ENCODE peak calls at places on chromosomes 12 and 14, in nine cellular contexts. M is T-helper 1 cell; T is mucosa of descending colon; X is iris pigment epithelial cell; L is activated T-helper 1 cell treated with anti-CD3 and anti-CD28 coated beads, Interleukin-12 subunit alpha, Interleukin-12 subunit beta, Interleukin-2, Interleukin-4 antibody, amounts not matched to agents 30 ng/mL and 10 ng/mL and 1 ng/mL, durations not matched to agents 14 hours and 24 hours and 36 hours; S is psoas muscle; V is anterior cingulate cortex; O is NCI-H1048; R is Right ventricle myocardium superior. C is an unnamed sample.

GRCh38 chr12:27236498-27236897 is 7.6 kb upstream of the STK38L start:
- DNase-seq in M (no peak), T (no peak), X (peak), L (no peak), S (no peak), V (no peak), O (no peak), R (no peak), C (no peak)

GRCh38 chr12:47082963-47083621 is 3.3 kb upstream of the AMIGO2 start:
- DNase-seq in M (no peak), T (no peak), X (peak), L (no peak), S (no peak), V (no peak), O (no peak), R (no peak), C (no peak)

GRCh38 chr12:59834659-59835474 is 239.0 kb downstream of the SLC16A7 start:
- DNase-seq in M (no peak), T (no peak), X (peak), L (no peak), S (no peak), V (no peak), O (no peak), R (no peak), C (no peak)

GRCh38 chr14:78863143-78863542 is 693.0 kb downstream of the NRXN3 start:
- DNase-seq in M (no peak), T (peak), X (peak), L (no peak), S (no peak), V (no peak), O (no peak), R (no peak), C (no peak)

GRCh38 chr12:82650627-82651337 is 35.9 kb upstream of the TMTC2 start:
- DNase-seq in M (no peak), T (peak), X (peak), L (peak), S (no peak), V (no peak), O (no peak), R (no peak), C (no peak)

GRCh38 chr12:122336015-122336946 is 70.0 kb upstream of the VPS33A start:
- DNase-seq in M (peak), T (peak), X (peak), L (no peak), S (no peak), V (no peak), O (no peak), R (peak), C (no peak)

GRCh38 chr14:20198991-20199390 is 8.3 kb downstream of the OR11G2 start:
- DNase-seq in M (no peak), T (no peak), X (no peak), L (no peak), S (no peak), V (no peak), O (no peak), R (no peak), C (no peak)

GRCh38 chr14:75702107-75702506 is 41.1 kb downstream of the TTLL5 start:
- DNase-seq in M (no peak), T (no peak), X (no peak), L (no peak), S (no peak), V (no peak), O (no peak), R (no peak), C (no peak)

GRCh38 chr12:46664771-46665287 is 161.0 kb downstream of the SLC38A4 start:
- DNase-seq in M (no peak), T (no peak), X (peak), L (peak), S (no peak), V (no peak), O (no peak), R (no peak), C (no peak)

GRCh38 chr12:126347421-126347820 is 1282.2 kb downstream of the AACS start:
- DNase-seq in M (no peak), T (no peak), X (no peak), L (no peak), S (no peak), V (no peak), O (no peak), R (no peak), C (no peak)

GRCh38 chr12:124094733-124095132 is 121.7 kb downstream of the ZNF664 start:
- DNase-seq in M (no peak), T (no peak), X (no peak), L (no peak), S (no peak), V (no peak), O (no peak), R (no peak), C (no peak)

GRCh38 chr12:14280921-14281320 is 84.6 kb upstream of the ATF7IP start:
- DNase-seq in M (no peak), T (no peak), X (no peak), L (no peak), S (no peak), V (no peak), O (no peak), R (no peak), C (no peak)

GRCh38 chr12:91852646-91853045 is 293.0 kb downstream of the BTG1 start:
- DNase-seq in M (no peak), T (no peak), X (peak), L (no peak), S (no peak), V (no peak), O (no peak), R (no peak), C (no peak)

GRCh38 chr12:26346748-26347147 is 151.4 kb downstream of the SSPN start:
- DNase-seq in M (no peak), T (no peak), X (peak), L (no peak), S (no peak), V (no peak), O (no peak), R (no peak), C (no peak)

GRCh38 chr12:52175411-52176350 is 16.1 kb downstream of the KRT80 start:
- DNase-seq in M (no peak), T (no peak), X (peak), L (no peak), S (no peak), V (no peak), O (no peak), R (no peak), C (no peak)

GRCh38 chr12:81843599-81843998 is 84.4 kb upstream of the PPFIA2 start:
- DNase-seq in M (no peak), T (no peak), X (no peak), L (no peak), S (no peak), V (no peak), O (no peak), R (no peak), C (no peak)

GRCh38 chr12:104230704-104231103 is 15.1 kb downstream of the TXNRD1 start:
- DNase-seq in M (no peak), T (no peak), X (no peak), L (no peak), S (no peak), V (no peak), O (no peak), R (no peak), C (no peak)

GRCh38 chr12:6872073-6873048 is 742 bp downstream of the SPSB2 start:
- DNase-seq in M (peak), T (peak), X (peak), L (peak), S (peak), V (peak), O (peak), R (peak), C (peak)

GRCh38 chr12:57177354-57177753 is 29.9 kb upstream of the LRP1-AS start:
- DNase-seq in M (no peak), T (no peak), X (no peak), L (no peak), S (no peak), V (no peak), O (no peak), R (no peak), C (no peak)

GRCh38 chr12:124563401-124563800 is 4.0 kb downstream of the NCOR2 start:
- DNase-seq in M (no peak), T (no peak), X (no peak), L (no peak), S (no peak), V (peak), O (no peak), R (no peak), C (no peak)

GRCh38 chr12:12823308-12823707 is 10.2 kb downstream of the DDX47 start:
- DNase-seq in M (no peak), T (no peak), X (peak), L (no peak), S (no peak), V (no peak), O (no peak), R (no peak), C (no peak)

GRCh38 chr12:17680220-17680619 is 409.8 kb downstream of the RERGL start:
- DNase-seq in M (no peak), T (no peak), X (no peak), L (no peak), S (no peak), V (no peak), O (no peak), R (no peak), C (no peak)

GRCh38 chr12:97194551-97194950 is 268.1 kb upstream of the RMST start:
- DNase-seq in M (no peak), T (no peak), X (peak), L (no peak), S (no peak), V (no peak), O (no peak), R (no peak), C (no peak)

GRCh38 chr12:25546318-25546717 is 6.8 kb downstream of the LMNTD1 start:
- DNase-seq in M (no peak), T (no peak), X (peak), L (no peak), S (no peak), V (no peak), O (no peak), R (no peak), C (no peak)

GRCh38 chr14:100536721-100537700 is 50.2 kb downstream of the BEGAIN start:
- DNase-seq in M (no peak), T (peak), X (no peak), L (no peak), S (peak), V (no peak), O (no peak), R (peak), C (peak)

GRCh38 chr14:55073856-55074255 is 22.4 kb downstream of the MAPK1IP1L start:
- DNase-seq in M (no peak), T (no peak), X (peak), L (no peak), S (no peak), V (no peak), O (no peak), R (no peak), C (no peak)

GRCh38 chr12:29889737-29890136 is 106.0 kb upstream of the TMTC1 start:
- DNase-seq in M (no peak), T (no peak), X (peak), L (no peak), S (peak), V (no peak), O (no peak), R (peak), C (no peak)

GRCh38 chr12:56695327-56696101 is 7.4 kb upstream of the PTGES3 start:
- DNase-seq in M (no peak), T (no peak), X (no peak), L (no peak), S (no peak), V (no peak), O (no peak), R (peak), C (no peak)

GRCh38 chr14:95185452-95186392 is 28.4 kb upstream of the DICER1 start:
- DNase-seq in M (no peak), T (peak), X (peak), L (no peak), S (peak), V (no peak), O (no peak), R (peak), C (no peak)

GRCh38 chr12:93762059-93762719 is 85.0 kb downstream of the CRADD start:
- DNase-seq in M (no peak), T (no peak), X (no peak), L (no peak), S (no peak), V (no peak), O (no peak), R (no peak), C (no peak)

GRCh38 chr14:31219169-31219568 is 11.6 kb upstream of the HECTD1 start:
- DNase-seq in M (no peak), T (no peak), X (peak), L (no peak), S (no peak), V (no peak), O (no peak), R (no peak), C (no peak)

GRCh38 chr12:34398706-34399630 is 376.7 kb downstream of the ALG10 start:
- DNase-seq in M (no peak), T (peak), X (no peak), L (no peak), S (peak), V (no peak), O (no peak), R (peak), C (no peak)

GRCh38 chr14:99751539-99752485 is 41.4 kb upstream of the EML1 start:
- DNase-seq in M (no peak), T (no peak), X (peak), L (no peak), S (no peak), V (no peak), O (no peak), R (peak), C (no peak)

GRCh38 chr14:103772078-103772712 is 56.6 kb downstream of the ZFYVE21 start:
- DNase-seq in M (no peak), T (no peak), X (no peak), L (no peak), S (no peak), V (no peak), O (no peak), R (no peak), C (no peak)

GRCh38 chr14:74572829-74573360 is 39.1 kb downstream of the LTBP2 start:
- DNase-seq in M (no peak), T (no peak), X (peak), L (no peak), S (no peak), V (no peak), O (no peak), R (no peak), C (no peak)

GRCh38 chr12:42125372-42125767 is 19.3 kb downstream of the GXYLT1 start:
- DNase-seq in M (no peak), T (no peak), X (no peak), L (no peak), S (no peak), V (no peak), O (no peak), R (no peak), C (no peak)

GRCh38 chr14:60862283-60862682 is 118.6 kb downstream of the TRMT5 start:
- DNase-seq in M (no peak), T (peak), X (peak), L (no peak), S (no peak), V (no peak), O (no peak), R (no peak), C (no peak)